ENCODE peak calls at places on chromosomes 16 and 17, in five cellular contexts. V is stimulated activated CD4-positive, alpha-beta T cell treated with anti-CD3 and anti-CD28 coated beads, Interleukin-4, amount 100 ng/mL, for 4 hours; W is HS-5; A is posterior cingulate gyrus; S is NCI-H510A. P is an unnamed sample.

GRCh38 chr16:85689285-85689949 is 663 bp upstream of the GINS2 start:
- DNase-seq in V (no peak), A (no peak), W (no peak), S (peak), P (no peak)

GRCh38 chr17:65737451-65737850 is 176.0 kb upstream of the AXIN2 start:
- DNase-seq in A (no peak), V (no peak), W (no peak), S (no peak), P (no peak)

GRCh38 chr16:54444851-54445523 is 158.4 kb upstream of the IRX3 start:
- DNase-seq in V (no peak), W (no peak), S (no peak), A (no peak), P (no peak)

GRCh38 chr17:925846-926245 is 53.7 kb downstream of the NXN start:
- DNase-seq in W (no peak), V (no peak), A (no peak), S (no peak), P (no peak)

GRCh38 chr17:36768355-36768754 is 167.0 kb downstream of the MRM1 start:
- DNase-seq in S (no peak), A (no peak), W (no peak), V (no peak), P (no peak)

GRCh38 chr17:27878776-27879562 is 14.2 kb downstream of the LYRM9 start:
- DNase-seq in W (no peak), V (peak), A (no peak), S (peak), P (no peak)

GRCh38 chr16:3695610-3696369 is 21.5 kb downstream of the TRAP1 start:
- DNase-seq in V (no peak), W (no peak), S (no peak), A (no peak), P (no peak)

GRCh38 chr16:70253291-70254094 is 1.8 kb upstream of the EXOSC6 start:
- DNase-seq in W (no peak), V (peak), A (no peak), S (no peak), P (no peak)

GRCh38 chr17:72816406-72816805 is 276.1 kb downstream of the SLC39A11 start:
- DNase-seq in W (no peak), A (no peak), S (no peak), V (no peak), P (no peak)

GRCh38 chr17:75404223-75404738 is 1.2 kb downstream of the GRB2 start:
- DNase-seq in W (no peak), A (peak), V (peak), S (peak), P (peak)

GRCh38 chr17:44183024-44183423 is 3.7 kb upstream of the TMUB2 start:
- DNase-seq in W (no peak), V (no peak), A (no peak), S (no peak), P (no peak)

GRCh38 chr16:50227120-50227519 is 39.2 kb upstream of the ADCY7 start:
- DNase-seq in V (no peak), W (no peak), A (no peak), S (no peak), P (no peak)

GRCh38 chr17:78316115-78316866 is 43.6 kb downstream of the SOCS3 start:
- DNase-seq in S (no peak), W (no peak), A (no peak), V (no peak), P (no peak)

GRCh38 chr16:528111-529011 is 849 bp downstream of the CAPN15 start:
- DNase-seq in S (no peak), W (peak), V (peak), A (no peak), P (peak)

GRCh38 chr16:24745791-24746190 is 16.3 kb downstream of the TNRC6A start:
- DNase-seq in V (no peak), A (no peak), W (no peak), S (no peak), P (no peak)

GRCh38 chr16:88783391-88784073 is 1.5 kb downstream of the PIEZO1 start:
- DNase-seq in V (no peak), W (no peak), A (peak), S (no peak), P (no peak)

GRCh38 chr16:66152841-66153525 is 213.5 kb upstream of the CDH5 start:
- DNase-seq in S (no peak), W (no peak), A (no peak), V (no peak), P (no peak)

GRCh38 chr17:45855691-45856315 is 11.1 kb downstream of the SPPL2C start:
- DNase-seq in V (no peak), W (no peak), A (no peak), S (no peak), P (no peak)

GRCh38 chr16:9138021-9138680 is 46.7 kb downstream of the HAPSTR1 start:
- DNase-seq in S (no peak), A (no peak), V (no peak), W (no peak), P (no peak)

GRCh38 chr17:55634702-55635101 is 88.0 kb downstream of the TMEM100 start:
- DNase-seq in W (no peak), V (no peak), A (no peak), S (no peak), P (no peak)

GRCh38 chr16:83365166-83365565 is 442.6 kb upstream of the HSBP1 start:
- DNase-seq in S (no peak), V (no peak), A (no peak), W (no peak), P (no peak)

GRCh38 chr16:73735018-73735417 is 561.6 kb upstream of the PSMD7 start:
- DNase-seq in S (no peak), A (no peak), W (peak), V (no peak), P (no peak)

GRCh38 chr17:36687736-36688135 is 86.4 kb downstream of the MRM1 start:
- DNase-seq in W (no peak), A (no peak), S (no peak), V (no peak), P (no peak)

GRCh38 chr17:71632328-71632727 is 488.5 kb upstream of the SOX9 start:
- DNase-seq in V (no peak), A (no peak), S (no peak), W (peak), P (no peak)

GRCh38 chr16:17571499-17572093 is 100.8 kb upstream of the XYLT1 start:
- DNase-seq in A (no peak), S (no peak), V (no peak), W (no peak), P (no peak)

GRCh38 chr16:11871193-11871592 is 19.9 kb upstream of the RSL1D1 start:
- DNase-seq in S (no peak), V (no peak), A (no peak), W (no peak), P (peak)

GRCh38 chr17:2174471-2175293 is 119.8 kb downstream of the HIC1 start:
- DNase-seq in W (no peak), A (no peak), V (no peak), S (peak), P (peak)

GRCh38 chr17:14748036-14748715 is 447.3 kb downstream of the HS3ST3B1 start:
- DNase-seq in S (no peak), A (no peak), V (no peak), W (no peak), P (no peak)

GRCh38 chr16:50393461-50394214 is 24.9 kb upstream of the BRD7 start:
- DNase-seq in S (no peak), A (no peak), V (no peak), W (no peak), P (no peak)

GRCh38 chr16:55835578-55835977 is 2.7 kb upstream of the CES1 start:
- DNase-seq in V (no peak), S (no peak), A (no peak), W (no peak), P (peak)